ENCODE peak calls at places on chromosomes 13 and 19, in nine cellular contexts. S is ACHN; J is AG09319; H is colonic mucosa; Y is C1 segment of cervical spinal cord; K is activated effector memory CD4-positive, alpha-beta T cell treated with Interleukin-2 at 50 U/mL for 16 hours; C is stimulated activated CD4-positive, alpha-beta T cell treated with anti-CD3 and anti-CD28 coated beads, TNF-alpha, amount 100 ng/mL, for 1 hour; U is posterior vena cava; F is nephron progenitor cell. A is an unnamed sample.

GRCh38 chr19:737591-738093 is 13.3 kb upstream of the MISP start:
- DNase-seq in F (peak; percentile 71), C (peak; percentile 52), U (no peak), Y (peak; percentile 5), H (peak; percentile 70), S (peak; percentile 44), J (no peak), K (peak; percentile 26), A (no peak)

GRCh38 chr13:113112893-113113845 is 7.6 kb downstream of the F7 start:
- DNase-seq in C (no peak), Y (no peak), F (no peak), J (no peak), S (no peak), K (no peak), U (no peak), H (no peak), A (no peak)

GRCh38 chr13:113291997-113292862 is 4.8 kb upstream of the LAMP1 start:
- DNase-seq in J (no peak), K (no peak), C (no peak), U (no peak), S (peak; percentile 29), F (peak; percentile 74), H (peak; percentile 31), Y (peak; percentile 8), A (no peak)

GRCh38 chr13:23506821-23507210 is 63.4 kb upstream of the TNFRSF19 start:
- DNase-seq in C (no peak), H (no peak), J (no peak), K (no peak), F (peak; percentile 8), U (no peak), S (peak; percentile 84), Y (no peak), A (no peak)

GRCh38 chr13:86862137-86862536 is 809.0 kb upstream of the SLITRK5 start:
- DNase-seq in K (no peak), J (no peak), U (no peak), H (no peak), F (no peak), C (no peak), Y (no peak), S (no peak), A (no peak)

GRCh38 chr19:4172861-4173473 is 9.4 kb downstream of the SIRT6 start:
- DNase-seq in J (no peak), F (peak; percentile 98), S (peak; percentile 52), K (peak; percentile 51), C (peak; percentile 64), H (peak; percentile 82), Y (peak; percentile 7), U (peak; percentile 91), A (peak; percentile 54)

GRCh38 chr13:20772401-20773131 is 1.2 kb downstream of the EEF1AKMT1 start:
- DNase-seq in J (no peak), H (no peak), Y (no peak), S (no peak), K (no peak), F (no peak), C (no peak), U (no peak), A (no peak)

GRCh38 chr13:106418556-106418955 is 116.9 kb downstream of the EFNB2 start:
- DNase-seq in H (no peak), F (no peak), C (no peak), J (peak; percentile 48), S (no peak), U (no peak), Y (no peak), K (no peak), A (no peak)

GRCh38 chr19:44644391-44645016 is 794 bp downstream of the PVR start:
- DNase-seq in F (peak; percentile 41), S (peak; percentile 52), C (no peak), U (peak; percentile 51), K (no peak), J (no peak), Y (no peak), H (peak; percentile 49), A (no peak)

GRCh38 chr13:94661396-94661795 is 50.9 kb downstream of the SOX21 start:
- DNase-seq in J (no peak), Y (no peak), U (no peak), C (no peak), S (no peak), K (no peak), F (no peak), H (no peak), A (no peak)

GRCh38 chr19:43527860-43528622 is 1.0 kb upstream of the ETHE1 start:
- DNase-seq in S (peak; percentile 71), J (no peak), U (peak; percentile 87), K (no peak), F (no peak), Y (peak; percentile 9), C (no peak), H (peak; percentile 57), A (no peak)